ENCODE peak calls at places on chromosomes 16 and 17, in four cellular contexts. A is stimulated activated naive CD8-positive, alpha-beta T cell treated with anti-CD3 and anti-CD28 coated beads, Interleukin-15, Interleukin-2, amounts not matched to agents 100 U/mL and 50 U/mL, for 24 hours; P is Calu3; W is GM04503. Y is an unnamed sample.
A peak's percentile ranks its signal among the peaks of the same experiment; 100 is the strongest.

GRCh38 chr17:72392056-72393010 is 271.5 kb downstream of the SOX9 start:
- DNase-seq in A (no peak), P (no peak), W (peak; percentile 69), Y (no peak)

GRCh38 chr16:11105038-11105903 is 150.7 kb downstream of the SOCS1 start:
- DNase-seq in A (peak; percentile 42), P (no peak), W (peak; percentile 94), Y (no peak)

GRCh38 chr16:10820546-10820945 is 2.0 kb upstream of the TVP23A start:
- DNase-seq in A (no peak), W (no peak), P (no peak), Y (no peak)

GRCh38 chr17:18017958-18018357 is 21.0 kb downstream of the ATPAF2 start:
- DNase-seq in P (no peak), A (no peak), W (no peak), Y (no peak)

GRCh38 chr17:31880311-31880710 is 21.2 kb downstream of the UTP6 start:
- DNase-seq in P (no peak), A (no peak), W (no peak), Y (no peak)

GRCh38 chr17:4539576-4540223 is 15.5 kb downstream of the MYBBP1A start:
- DNase-seq in A (no peak), W (no peak), P (no peak), Y (no peak)

GRCh38 chr16:84986102-84986501 is 25.2 kb downstream of the ZDHHC7 start:
- DNase-seq in P (no peak), A (no peak), W (no peak), Y (no peak)

GRCh38 chr17:76000016-76000754 is 470 bp upstream of the CDK3 start:
- DNase-seq in W (no peak), A (peak; percentile 79), P (peak; percentile 74), Y (peak; percentile 92)

GRCh38 chr16:869823-870641 is 69.5 kb upstream of the GNG13 start:
- DNase-seq in W (no peak), P (no peak), A (no peak), Y (no peak)

GRCh38 chr17:2238432-2239169 is 65.0 kb downstream of the SMG6 start:
- DNase-seq in A (no peak), W (no peak), P (no peak), Y (no peak)